ENCODE peak calls at places on chromosomes 7 and 10, in four cellular contexts. One of them, this sample, is unnamed.

GRCh38 chr7:36904802-36905201 is 180.5 kb upstream of the AOAH start:
- DNase-seq in IMR-90: no peak
- DNase-seq in K562: no peak
- DNase-seq in GM12878: no peak
- DNase-seq in this sample: no peak

GRCh38 chr7:7653140-7653539 is 12.6 kb downstream of the UMAD1 start:
- DNase-seq in IMR-90: no peak
- DNase-seq in K562: no peak
- DNase-seq in GM12878: no peak
- DNase-seq in this sample: no peak

GRCh38 chr7:16356241-16356958 is 64.9 kb downstream of the CRPPA start:
- DNase-seq in IMR-90: peak
- DNase-seq in K562: no peak
- DNase-seq in GM12878: no peak
- DNase-seq in this sample: no peak

GRCh38 chr7:26485421-26486019 is 193.9 kb downstream of the SNX10 start:
- DNase-seq in IMR-90: no peak
- DNase-seq in K562: no peak
- DNase-seq in GM12878: no peak
- DNase-seq in this sample: peak

GRCh38 chr7:151631149-151631967 is 111.7 kb upstream of the RHEB start:
- DNase-seq in IMR-90: no peak
- DNase-seq in K562: no peak
- DNase-seq in GM12878: peak
- DNase-seq in this sample: peak

GRCh38 chr10:48470893-48471805 is 133.7 kb downstream of the ARHGAP22 start:
- DNase-seq in IMR-90: peak
- DNase-seq in K562: peak
- DNase-seq in GM12878: no peak
- DNase-seq in this sample: peak

GRCh38 chr10:66827353-66827752 is 98.5 kb upstream of the LRRTM3 start:
- DNase-seq in IMR-90: peak
- DNase-seq in K562: no peak
- DNase-seq in GM12878: no peak
- DNase-seq in this sample: no peak

GRCh38 chr10:43078986-43079273 is 2.1 kb downstream of the RET start:
- DNase-seq in IMR-90: no peak
- DNase-seq in K562: peak
- DNase-seq in GM12878: no peak
- DNase-seq in this sample: no peak

GRCh38 chr10:52682766-52683165 is 89.8 kb downstream of the MBL2 start:
- DNase-seq in IMR-90: no peak
- DNase-seq in K562: no peak
- DNase-seq in GM12878: no peak
- DNase-seq in this sample: no peak

GRCh38 chr7:16471933-16472332 is 6.4 kb upstream of the SOSTDC1 start:
- DNase-seq in IMR-90: no peak
- DNase-seq in K562: no peak
- DNase-seq in GM12878: no peak
- DNase-seq in this sample: no peak

GRCh38 chr10:22593644-22594043 is 120.7 kb downstream of the PIP4K2A start:
- DNase-seq in IMR-90: no peak
- DNase-seq in K562: no peak
- DNase-seq in GM12878: no peak
- DNase-seq in this sample: no peak

GRCh38 chr10:124546957-124547650 is 85.5 kb downstream of the LHPP start:
- DNase-seq in IMR-90: no peak
- DNase-seq in K562: no peak
- DNase-seq in GM12878: no peak
- DNase-seq in this sample: no peak

GRCh38 chr7:123748171-123748733 is 551 bp downstream of the WASL start:
- DNase-seq in IMR-90: peak
- DNase-seq in K562: peak
- DNase-seq in GM12878: no peak
- DNase-seq in this sample: peak

DNA sequence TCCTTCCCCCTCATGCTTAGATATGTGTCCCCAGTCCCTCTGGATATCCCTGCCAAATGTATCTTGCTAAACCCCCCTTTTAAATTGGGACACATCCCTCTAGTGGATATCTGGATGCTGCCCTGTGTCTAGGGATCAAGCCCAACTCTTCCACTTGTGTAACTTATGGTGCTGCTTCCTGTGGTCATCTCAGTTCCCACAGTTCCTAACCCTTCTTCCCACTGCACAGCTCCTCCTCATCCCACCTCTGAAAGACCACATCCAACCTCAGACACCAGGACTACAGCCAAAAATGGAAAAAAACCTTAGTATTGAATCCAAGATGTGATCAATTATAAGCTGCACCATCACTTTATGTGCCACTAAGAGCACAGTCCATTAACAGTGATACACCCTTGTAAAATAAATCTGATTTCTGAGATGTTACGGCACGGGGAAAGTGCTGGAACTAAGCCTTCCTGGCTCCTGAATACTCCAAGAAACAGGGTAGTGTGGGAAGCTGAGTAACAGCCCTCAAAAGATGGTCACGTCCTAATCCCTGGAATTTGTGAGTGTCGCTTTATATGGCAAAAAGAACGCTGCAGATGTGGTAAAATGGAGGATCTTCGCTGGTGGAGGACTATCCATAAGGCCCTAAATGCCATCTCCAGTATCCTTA is 13.7 kb downstream of the ESYT2 start:
- DNase-seq in IMR-90: no peak
- DNase-seq in K562: no peak
- DNase-seq in GM12878: no peak
- DNase-seq in this sample: no peak
- H3K4me2 ChIP-seq in IMR-90: no peak
- H3K4me2 ChIP-seq in K562: no peak
- H3K4me2 ChIP-seq in GM12878: no peak
- H3K4me2 ChIP-seq in this sample: no peak

GRCh38 chr7:155213385-155213784 is 84.3 kb upstream of the INSIG1 start:
- DNase-seq in IMR-90: peak
- DNase-seq in K562: no peak
- DNase-seq in GM12878: no peak
- DNase-seq in this sample: peak
- TF ChIP-seq FOS in IMR-90: peak
- TF ChIP-seq FOS in K562: no peak
- TF ChIP-seq FOS in GM12878: no peak
- TF ChIP-seq FOS in this sample: peak

GRCh38 chr10:97852277-97852676 is 2.6 kb downstream of the GOLGA7B start:
- DNase-seq in IMR-90: no peak
- DNase-seq in K562: no peak
- DNase-seq in GM12878: no peak
- DNase-seq in this sample: no peak
- H3K9ac ChIP-seq in IMR-90: no peak
- H3K9ac ChIP-seq in K562: no peak
- H3K9ac ChIP-seq in GM12878: no peak
- H3K9ac ChIP-seq in this sample: no peak

GRCh38 chr7:106064329-106064728 is 47.8 kb downstream of the SYPL1 start:
- DNase-seq in IMR-90: no peak
- DNase-seq in K562: no peak
- DNase-seq in GM12878: no peak
- DNase-seq in this sample: no peak
- H3K4me2 ChIP-seq in IMR-90: no peak
- H3K4me2 ChIP-seq in K562: no peak
- H3K4me2 ChIP-seq in GM12878: no peak
- H3K4me2 ChIP-seq in this sample: no peak

GRCh38 chr7:100865372-100865911 is 1.7 kb upstream of the TRIP6 start:
- DNase-seq in IMR-90: peak
- DNase-seq in K562: no peak
- DNase-seq in GM12878: no peak
- DNase-seq in this sample: peak
- TF ChIP-seq FOS in IMR-90: no peak
- TF ChIP-seq FOS in K562: no peak
- TF ChIP-seq FOS in GM12878: no peak
- TF ChIP-seq FOS in this sample: no peak

GRCh38 chr10:76082956-76083355 is 651.5 kb downstream of the LRMDA start:
- DNase-seq in IMR-90: peak
- DNase-seq in K562: no peak
- DNase-seq in GM12878: no peak
- DNase-seq in this sample: no peak

GRCh38 chr10:76085002-76085401 is 653.6 kb downstream of the LRMDA start:
- DNase-seq in IMR-90: no peak
- DNase-seq in K562: no peak
- DNase-seq in GM12878: no peak
- DNase-seq in this sample: no peak

GRCh38 chr10:76089626-76090185 is 658.3 kb downstream of the LRMDA start:
- DNase-seq in IMR-90: no peak
- DNase-seq in K562: no peak
- DNase-seq in GM12878: no peak
- DNase-seq in this sample: no peak

GRCh38 chr10:76085773-76086570 is 654.5 kb downstream of the LRMDA start:
- DNase-seq in IMR-90: no peak
- DNase-seq in K562: no peak
- DNase-seq in GM12878: no peak
- DNase-seq in this sample: no peak

DNA sequence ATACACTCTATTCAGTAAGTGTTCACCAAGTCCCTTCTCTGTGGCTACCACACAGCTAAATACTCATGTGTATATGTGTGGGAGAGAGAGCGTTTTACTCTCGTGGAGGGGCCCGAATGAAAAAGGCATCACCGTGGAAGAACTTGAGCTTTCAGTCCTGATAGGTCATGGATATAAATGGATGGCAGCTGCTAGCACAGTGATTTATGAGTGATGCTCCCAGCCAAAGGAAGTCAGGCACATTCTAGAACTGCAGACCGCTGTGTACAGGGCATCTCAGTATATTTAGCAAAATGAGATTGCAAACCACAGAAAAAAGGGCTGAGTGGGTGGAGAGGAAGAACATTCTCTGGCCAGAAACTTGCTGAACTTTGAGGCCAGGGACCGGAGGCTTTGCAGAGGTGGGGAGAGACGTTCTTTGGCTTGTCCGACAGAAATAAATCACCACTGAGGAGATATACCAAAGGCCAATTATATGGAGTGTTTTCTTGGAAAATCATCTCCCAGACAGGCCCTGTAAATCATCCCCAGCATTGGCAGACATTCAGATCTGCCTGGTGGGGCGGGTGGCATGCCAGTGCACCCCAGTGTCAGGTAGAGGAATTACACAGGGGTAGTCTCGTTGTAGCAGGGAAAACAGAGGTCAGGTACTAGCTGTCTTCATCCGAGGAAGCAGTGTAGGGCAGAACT is 655.3 kb downstream of the LRMDA start:
- DNase-seq in IMR-90: peak
- DNase-seq in K562: peak
- DNase-seq in GM12878: peak
- DNase-seq in this sample: no peak
- H3K9ac ChIP-seq in IMR-90: no peak
- H3K9ac ChIP-seq in K562: no peak
- H3K9ac ChIP-seq in GM12878: no peak
- H3K9ac ChIP-seq in this sample: no peak

DNA sequence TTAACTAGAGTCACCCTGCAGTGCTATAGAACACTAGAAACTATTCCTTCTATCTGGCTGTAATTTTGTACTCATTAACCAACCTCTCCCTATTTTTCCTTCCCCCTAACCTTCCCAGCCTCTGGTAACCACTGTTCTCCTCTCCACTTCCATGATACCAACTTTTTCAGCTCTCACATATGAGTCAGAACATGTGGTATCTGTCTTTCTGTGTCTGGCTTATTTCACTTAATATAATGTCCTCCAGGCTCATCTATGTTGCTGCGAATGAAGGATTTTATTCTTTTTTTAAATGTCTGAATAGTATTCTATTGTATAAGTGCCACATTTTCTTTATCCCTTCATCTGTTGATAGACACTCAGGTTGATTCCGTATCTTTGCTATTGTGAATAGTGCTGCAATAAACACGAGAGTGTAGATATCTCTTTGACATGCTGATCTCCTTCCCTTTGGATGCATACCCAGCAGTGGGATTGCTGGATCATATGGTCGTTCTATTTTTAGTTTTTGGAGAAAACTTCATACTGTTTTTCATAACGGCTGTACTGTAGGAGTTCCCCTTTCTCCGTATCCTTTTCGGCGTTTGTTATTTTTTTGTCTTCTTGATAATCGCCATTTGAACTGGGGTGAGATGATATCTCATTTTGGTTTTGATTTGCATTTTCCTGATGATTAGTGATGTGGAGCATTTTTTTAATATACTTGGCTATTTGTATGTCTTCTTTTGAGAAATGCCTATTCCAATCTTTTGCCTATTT is 101.3 kb downstream of the FAM107B start:
- DNase-seq in IMR-90: peak
- DNase-seq in K562: no peak
- DNase-seq in GM12878: no peak
- DNase-seq in this sample: no peak
- H3K4me2 ChIP-seq in IMR-90: no peak
- H3K4me2 ChIP-seq in K562: no peak
- H3K4me2 ChIP-seq in GM12878: no peak
- H3K4me2 ChIP-seq in this sample: no peak